ENCODE peak calls at places on chromosomes 16 and 17, in nine cellular contexts. E is gastrocnemius medialis; D is stomach; I is left ventricle myocardium inferior; W is astrocyte of the spinal cord; U is heart left ventricle; R is esophagus squamous epithelium; V is CD4-positive, CD25-positive, alpha-beta regulatory T cell; G is GM12864. L is an unnamed sample.

GRCh38 chr16:11297492-11298142 is 16.5 kb upstream of the PRM1 start:
- DNase-seq in V (peak; percentile 86), D (peak; percentile 91), W (peak; percentile 73), E (peak; percentile 63), I (peak; percentile 77), U (peak; percentile 75), G (peak; percentile 71), R (peak; percentile 55), L (peak; percentile 95)

GRCh38 chr17:61575983-61576382 is 15.0 kb downstream of the NACA2 start:
- DNase-seq in W (no peak), E (no peak), G (no peak), I (no peak), R (no peak), D (no peak), U (no peak), V (no peak), L (no peak)

GRCh38 chr16:27287051-27287811 is 18.7 kb upstream of the NSMCE1 start:
- DNase-seq in U (no peak), D (no peak), V (no peak), E (no peak), G (no peak), I (no peak), R (no peak), W (no peak), L (no peak)

GRCh38 chr17:9206160-9206988 is 185.1 kb downstream of the NTN1 start:
- DNase-seq in G (no peak), E (no peak), W (no peak), D (no peak), I (no peak), R (no peak), V (no peak), U (no peak), L (no peak)

GRCh38 chr16:10352262-10352661 is 33.6 kb upstream of the ATF7IP2 start:
- DNase-seq in G (no peak), W (no peak), R (no peak), E (no peak), V (no peak), D (no peak), I (no peak), U (no peak), L (no peak)

GRCh38 chr16:50956637-50957036 is 194.4 kb downstream of the SALL1 start:
- DNase-seq in U (no peak), I (no peak), W (no peak), E (no peak), D (no peak), R (no peak), G (no peak), V (no peak), L (no peak)

GRCh38 chr17:74410001-74410443 is 21.9 kb upstream of the GPRC5C start:
- DNase-seq in W (no peak), U (no peak), E (no peak), R (no peak), I (no peak), D (no peak), G (no peak), V (no peak), L (no peak)

GRCh38 chr17:81512560-81512983 is at the start of gene ACTG1:
- DNase-seq in U (peak; percentile 95), R (peak; percentile 73), E (peak; percentile 89), G (no peak), I (peak; percentile 93), V (peak; percentile 92), W (peak; percentile 95), D (peak; percentile 94), L (peak; percentile 90)

GRCh38 chr16:80931985-80932720 is 74.5 kb downstream of the CMC2 start:
- DNase-seq in V (peak; percentile 8), W (peak; percentile 64), G (no peak), I (peak; percentile 82), U (peak; percentile 58), R (no peak), E (peak; percentile 56), D (peak; percentile 59), L (peak; percentile 60)

GRCh38 chr16:83116274-83116892 is 489.6 kb downstream of the CDH13 start:
- DNase-seq in R (no peak), G (no peak), I (no peak), D (no peak), W (no peak), U (no peak), E (no peak), V (no peak), L (no peak)

DNA sequence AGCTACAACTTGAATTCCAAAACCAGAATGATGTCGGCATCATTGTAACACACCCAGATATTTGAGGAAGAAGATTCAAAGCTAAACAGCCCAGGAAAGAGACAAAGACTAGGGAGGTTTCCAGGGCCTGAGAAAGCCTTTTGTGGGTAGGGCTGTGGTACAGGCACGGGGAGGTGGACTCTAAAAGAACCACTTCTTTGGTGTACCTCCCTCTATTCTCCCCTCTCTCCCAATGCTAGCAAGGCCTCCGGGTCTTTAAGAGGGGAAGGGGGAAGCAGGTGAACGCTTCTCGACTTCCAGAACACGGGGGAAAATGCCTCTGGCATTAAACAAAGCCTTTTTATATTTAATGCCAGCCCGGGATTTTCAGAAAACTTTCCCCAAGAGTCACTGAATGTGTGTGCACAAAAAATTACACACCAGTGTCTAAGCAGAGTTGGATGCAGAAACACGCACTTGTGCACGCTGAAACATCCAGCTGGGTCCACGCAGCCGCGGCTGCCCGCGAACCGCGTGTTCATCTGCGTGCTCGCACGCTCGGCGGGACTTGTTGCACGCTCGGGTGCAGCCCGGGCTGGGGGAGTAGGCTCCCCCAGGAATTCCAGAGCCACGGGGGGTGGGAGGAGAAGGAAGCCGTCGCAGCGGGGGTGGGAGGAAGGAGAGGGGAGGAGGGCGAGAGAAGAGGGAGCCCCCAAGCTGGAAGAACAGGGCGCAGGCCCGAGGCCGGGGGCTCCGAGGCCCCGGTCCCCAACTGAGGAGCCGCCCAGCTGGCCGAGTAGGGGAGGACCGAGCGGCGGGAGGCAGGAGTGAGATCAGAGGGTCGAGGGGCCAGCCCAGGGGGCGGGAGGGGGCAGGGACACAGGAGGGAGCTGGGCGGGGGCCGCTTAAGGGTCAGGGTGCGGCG is 20.2 kb upstream of the ZNF423 start:
- DNase-seq in R (no peak), U (peak; percentile 12), D (no peak), V (no peak), G (no peak), E (no peak), I (no peak), W (no peak), L (peak; percentile 5)
- H3K4me3 ChIP-seq in R (peak overlapping the region; percentile 36), U (peak overlapping the region; percentile 45), D (peak overlapping the region; percentile 40), V (no peak overlapping the region), G (no peak overlapping the region), E (peak overlapping the region; percentile 55), I (peak overlapping the region; percentile 64), W (no peak overlapping the region), L (no peak overlapping the region)

GRCh38 chr17:27209316-27209715 is 84.6 kb upstream of the WSB1 start:
- DNase-seq in V (no peak), I (no peak), D (no peak), E (no peak), U (no peak), W (no peak), G (no peak), R (no peak), L (no peak)

GRCh38 chr17:27203241-27203640 is 90.7 kb upstream of the WSB1 start:
- DNase-seq in U (no peak), R (no peak), W (no peak), V (no peak), D (no peak), I (no peak), E (no peak), G (no peak), L (no peak)

GRCh38 chr17:27206447-27206846 is 87.5 kb upstream of the WSB1 start:
- DNase-seq in D (no peak), V (peak; percentile 43), I (no peak), W (no peak), U (no peak), G (no peak), R (no peak), E (no peak), L (no peak)

GRCh38 chr17:27207073-27207511 is 86.8 kb upstream of the WSB1 start:
- DNase-seq in E (no peak), I (no peak), U (no peak), W (peak; percentile 33), D (no peak), G (no peak), V (no peak), R (no peak), L (no peak)
- H3K4me3 ChIP-seq in E (no peak overlapping the region), I (no peak overlapping the region), U (no peak overlapping the region), W (no peak overlapping the region), D (no peak overlapping the region), G (no peak overlapping the region), V (no peak overlapping the region), R (no peak overlapping the region), L (no peak overlapping the region)

DNA sequence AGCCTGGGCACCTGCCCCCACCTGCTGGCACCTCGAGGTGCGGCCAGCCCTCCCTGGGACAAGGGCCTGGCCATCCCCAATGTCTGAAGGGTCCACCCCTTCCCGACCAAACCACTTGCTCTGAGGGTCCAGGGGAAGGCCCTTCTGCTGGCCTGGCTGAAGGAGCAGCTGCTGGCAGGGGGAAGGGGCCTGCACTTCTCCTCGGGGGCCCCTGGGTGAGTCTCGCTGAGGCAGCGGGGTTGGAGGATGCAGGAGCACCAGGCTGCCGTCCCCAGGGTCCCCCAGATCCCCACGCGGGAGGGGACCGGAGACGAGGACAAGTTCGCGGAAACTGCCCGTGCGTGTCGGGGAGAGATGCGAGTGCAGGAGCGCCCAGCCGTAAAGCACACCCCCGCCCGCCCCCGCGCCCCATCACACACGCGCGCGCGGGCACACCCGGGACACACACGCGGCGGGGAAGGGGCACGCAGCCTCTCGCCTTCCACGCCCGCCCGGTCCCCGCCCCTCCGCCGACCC is 725 bp upstream of the CACNA1H start:
- DNase-seq in E (no peak), G (no peak), D (no peak), V (peak; percentile 28), I (no peak), U (no peak), R (no peak), W (no peak), L (no peak)
- H3K4me3 ChIP-seq in E (no peak overlapping the region), G (no peak overlapping the region), D (peak overlapping the region; percentile 48), V (no peak overlapping the region), I (peak overlapping the region; percentile 62), U (peak overlapping the region; percentile 18), R (peak overlapping the region; percentile 38), W (no peak overlapping the region), L (no peak overlapping the region)

DNA sequence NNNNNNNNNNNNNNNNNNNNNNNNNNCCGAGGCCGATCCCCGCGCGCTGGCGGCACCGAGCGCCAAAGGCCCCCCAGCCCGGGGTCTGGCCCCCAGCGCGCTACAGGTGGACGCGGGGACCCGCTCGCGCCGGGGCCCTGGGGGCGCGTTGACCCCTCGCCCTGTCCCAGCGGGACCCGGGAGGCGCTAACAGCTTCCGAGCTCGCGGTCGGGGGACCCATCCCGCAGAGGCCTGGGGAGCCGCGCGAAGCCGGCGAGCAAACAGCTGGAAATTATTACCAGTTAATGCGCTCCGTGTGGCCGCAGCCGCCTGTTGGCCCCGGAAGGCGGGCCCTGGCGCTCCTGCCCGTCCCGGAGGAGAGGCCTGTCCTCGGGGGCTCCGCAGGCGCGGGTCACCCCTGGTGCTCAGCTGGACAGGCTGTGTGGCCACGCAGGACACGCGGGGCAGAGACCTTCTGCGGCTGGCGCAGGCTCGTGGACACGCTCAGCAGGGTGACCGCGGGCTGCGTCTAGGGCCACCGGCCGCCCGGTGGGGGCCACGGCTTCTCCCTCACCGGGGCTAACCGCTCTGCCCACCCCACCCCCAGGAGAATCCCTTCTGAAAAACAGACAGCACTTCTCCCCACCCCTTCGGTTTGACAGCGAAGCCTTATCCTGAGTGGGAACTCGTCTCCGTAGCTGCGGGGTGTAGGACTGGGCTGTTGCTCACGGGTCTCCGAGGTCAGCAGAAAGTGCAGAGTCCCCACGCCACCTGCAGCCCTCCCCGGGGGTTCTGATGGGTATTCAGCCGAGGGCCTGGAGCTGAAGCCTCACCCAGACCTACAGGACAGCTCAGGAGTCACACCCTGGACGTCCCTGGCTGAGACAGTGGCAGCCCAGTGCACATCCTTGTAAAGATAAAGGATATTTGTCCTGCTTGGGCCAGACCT is 138.7 kb upstream of the RPH3AL start:
- DNase-seq in G (no peak), D (peak; percentile 54), I (peak; percentile 60), E (no peak), V (no peak), U (peak; percentile 48), W (peak; percentile 63), R (no peak), L (peak; percentile 45)
- H3K4me3 ChIP-seq in G (peak overlapping the region; percentile 32), D (peak overlapping the region; percentile 52), I (peak overlapping the region; percentile 70), E (peak overlapping the region; percentile 71), V (no peak overlapping the region), U (peak overlapping the region; percentile 52), W (peak overlapping the region; percentile 22), R (peak overlapping the region; percentile 47), L (no peak overlapping the region)